ENCODE peak calls at places on chromosomes 1 and 21, in four cellular contexts. U is ovary, P is adrenal gland, B is OCI-LY7. O is an unnamed sample.
A peak's percentile ranks its signal among the peaks of the same experiment; 100 is the strongest.

GRCh38 chr1:29322861-29323585 is 86.7 kb downstream of the PTPRU start:
- DNase-seq in U (no peak), P (no peak), B (no peak), O (no peak)

GRCh38 chr1:15472595-15472994 is 3.3 kb upstream of the CELA2B start:
- DNase-seq in U (no peak), P (no peak), B (no peak), O (no peak)

GRCh38 chr1:185533596-185533995 is 200.6 kb upstream of the HMCN1 start:
- DNase-seq in U (no peak), P (no peak), B (no peak), O (no peak)

GRCh38 chr1:70503358-70503757 is 92.3 kb downstream of the CTH start:
- DNase-seq in U (no peak), P (no peak), B (no peak), O (no peak)

GRCh38 chr1:37315236-37315870 is 159.0 kb upstream of the ZC3H12A start:
- DNase-seq in U (no peak), P (no peak), B (no peak), O (no peak)

GRCh38 chr1:3690282-3691065 is 38.2 kb downstream of the TP73 start:
- DNase-seq in U (no peak), P (no peak), B (no peak), O (no peak)

GRCh38 chr1:100362821-100363466 is 10.6 kb downstream of the CDC14A start:
- DNase-seq in U (no peak), P (no peak), B (no peak), O (no peak)

GRCh38 chr1:12001249-12001917 is 17.9 kb upstream of the MIIP start:
- DNase-seq in U (peak; percentile 62), P (peak; percentile 57), B (peak; percentile 68), O (no peak)

GRCh38 chr1:59434336-59434735 is 137.4 kb downstream of the FGGY start:
- DNase-seq in U (no peak), P (no peak), B (no peak), O (no peak)

GRCh38 chr1:43835141-43836021 is 98.2 kb upstream of the ARTN start:
- DNase-seq in U (no peak), P (peak; percentile 48), B (peak; percentile 57), O (peak; percentile 57)

GRCh38 chr1:185670187-185670627 is 64.0 kb upstream of the HMCN1 start:
- DNase-seq in U (no peak), P (peak; percentile 68), B (no peak), O (no peak)

GRCh38 chr1:54791880-54792522 is 9.1 kb downstream of the TTC22 start:
- DNase-seq in U (no peak), P (no peak), B (peak; percentile 55), O (no peak)

GRCh38 chr21:26686278-26686677 is 113.2 kb upstream of the CYYR1 start:
- DNase-seq in U (no peak), P (peak; percentile 31), B (peak; percentile 83), O (no peak)

GRCh38 chr1:23720256-23720995 is 22.8 kb upstream of the ELOA start:
- DNase-seq in U (no peak), P (no peak), B (peak; percentile 33), O (no peak)

GRCh38 chr1:153667439-153667838 is 3.4 kb downstream of the ILF2 start:
- DNase-seq in U (no peak), P (no peak), B (no peak), O (no peak)

GRCh38 chr1:26321315-26322041 is 3.7 kb downstream of the CD52 start:
- DNase-seq in U (peak; percentile 91), P (peak; percentile 95), B (peak; percentile 91), O (peak; percentile 95)

GRCh38 chr1:42533101-42533863 is 70.2 kb downstream of the CCDC30 start:
- DNase-seq in U (no peak), P (no peak), B (no peak), O (no peak)

GRCh38 chr1:70509996-70510876 is 99.2 kb downstream of the CTH start:
- DNase-seq in U (no peak), P (no peak), B (peak; percentile 76), O (peak; percentile 45)

GRCh38 chr1:15501208-15502032 is 22.6 kb downstream of the CASP9 start:
- DNase-seq in U (peak; percentile 61), P (peak; percentile 81), B (peak; percentile 69), O (peak; percentile 57)

GRCh38 chr1:222240536-222241181 is 307.2 kb downstream of the HHIPL2 start:
- DNase-seq in U (no peak), P (peak; percentile 22), B (no peak), O (no peak)

GRCh38 chr21:42398414-42399030 is 2.7 kb upstream of the TMPRSS3 start:
- DNase-seq in U (no peak), P (no peak), B (no peak), O (peak; percentile 16)

GRCh38 chr1:38360807-38361206 is 314.2 kb upstream of the POU3F1 start:
- DNase-seq in U (no peak), P (no peak), B (peak; percentile 23), O (no peak)

GRCh38 chr1:224736619-224737352 is 120.7 kb downstream of the CNIH3 start:
- DNase-seq in U (no peak), P (no peak), B (no peak), O (no peak)

GRCh38 chr1:19405761-19406481 is 79.4 kb downstream of the CAPZB start:
- DNase-seq in U (no peak), P (no peak), B (no peak), O (no peak)

GRCh38 chr1:245310605-245311531 is 156.1 kb downstream of the KIF26B start:
- DNase-seq in U (no peak), P (peak; percentile 25), B (peak; percentile 4), O (no peak)

GRCh38 chr1:169576241-169576933 is 9.9 kb downstream of the F5 start:
- DNase-seq in U (no peak), P (no peak), B (no peak), O (no peak)

GRCh38 chr1:46512135-46512791 is 22.6 kb downstream of the DMBX1 start:
- DNase-seq in U (no peak), P (no peak), B (no peak), O (no peak)

GRCh38 chr1:218461351-218461750 is 116.2 kb downstream of the TGFB2 start:
- DNase-seq in U (no peak), P (no peak), B (no peak), O (no peak)

DNA sequence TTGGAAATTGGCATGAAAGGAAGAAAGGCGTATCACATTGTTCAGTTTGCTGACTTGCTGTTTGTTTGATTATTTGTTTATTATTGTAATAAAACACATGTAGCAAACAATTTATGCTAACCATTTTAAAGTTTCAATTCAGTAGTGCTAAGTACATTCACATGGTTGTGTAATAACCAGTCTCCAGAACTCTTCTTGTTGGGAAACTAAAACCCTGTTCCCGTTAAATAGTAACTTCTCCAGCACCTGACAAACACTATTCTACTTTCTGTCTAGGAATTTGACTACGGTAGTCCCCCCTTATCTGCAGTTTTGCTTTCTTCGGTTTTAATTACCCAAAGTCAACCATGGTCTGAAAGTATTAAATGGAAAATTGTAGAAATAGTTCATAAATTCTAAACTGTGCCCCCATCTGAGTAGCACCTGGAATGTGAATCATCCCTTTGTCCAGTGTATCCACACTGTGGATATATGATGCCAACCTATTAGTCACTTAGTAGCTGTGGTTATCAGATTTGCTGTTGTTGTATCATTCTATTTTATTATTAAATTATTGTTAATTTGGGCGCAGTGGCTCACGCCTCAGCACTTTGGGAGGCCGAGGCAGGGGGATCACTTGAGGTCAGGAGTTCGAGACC is 5.5 kb downstream of the MORC3 start:
- DNase-seq in U (no peak), P (no peak), B (no peak), O (no peak)
- H3K4me1 ChIP-seq in U (peaks cover 13% of the 10 kb centered on the region), P (peaks cover 53% of the 10 kb centered on the region), B (peaks cover 41% of the 10 kb centered on the region), O (no peaks in the 10 kb centered on the region)

GRCh38 chr1:5755552-5756125 is 236.6 kb downstream of the NPHP4 start:
- DNase-seq in U (no peak), P (no peak), B (no peak), O (no peak)
- H3K9me3 ChIP-seq in U (no peaks in the 10 kb centered on the region), P (no peaks in the 10 kb centered on the region), B (no peaks in the 10 kb centered on the region), O (no peaks in the 10 kb centered on the region)

DNA sequence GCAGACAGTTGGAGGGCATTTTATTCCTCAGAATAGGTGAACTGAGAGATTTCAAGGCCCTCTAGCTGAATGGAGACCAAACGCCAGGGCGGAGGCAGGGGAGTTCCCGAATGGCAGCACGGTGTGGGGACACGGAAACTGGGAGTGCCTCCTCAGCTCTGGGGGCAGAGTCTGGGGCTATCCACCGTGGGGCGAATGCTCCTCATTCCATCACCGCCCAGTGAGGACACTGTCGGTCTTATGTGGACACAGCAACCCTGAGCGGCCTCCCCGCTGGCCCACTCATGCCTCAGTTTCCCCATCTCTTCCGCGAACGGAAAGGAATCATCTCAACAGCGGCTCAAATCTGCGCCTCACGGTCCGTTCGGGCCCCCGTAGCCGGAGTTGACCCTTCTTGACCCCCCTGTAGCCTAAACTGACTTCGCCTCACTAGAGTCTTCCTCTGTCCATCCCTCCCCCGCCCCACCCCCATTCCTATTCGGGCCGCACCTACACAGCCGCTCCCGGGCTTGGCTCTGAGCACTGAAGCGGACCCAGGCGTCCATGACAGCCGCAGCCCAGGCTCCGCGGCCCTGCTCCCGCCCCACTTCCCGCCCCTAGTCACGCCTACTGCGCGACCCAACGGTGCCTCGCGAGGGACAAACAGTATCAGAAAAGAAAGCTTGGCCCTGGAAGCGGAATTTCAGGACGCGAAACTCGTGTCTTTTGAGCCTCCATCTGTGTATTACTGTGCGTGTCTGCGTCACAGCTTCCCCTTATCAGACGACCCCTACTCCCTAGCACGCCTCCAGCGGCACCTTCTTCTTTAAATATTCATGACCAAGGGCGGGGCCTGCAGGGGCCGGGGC is at the start of gene PEX11B:
- DNase-seq in U (peak; percentile 93), P (peak; percentile 91), B (peak; percentile 89), O (peak; percentile 95)
- H3K27ac ChIP-seq in U (peak within 1 kb of the TSS; percentile 64), P (peak within 1 kb of the TSS; percentile 77), B (peak within 1 kb of the TSS; percentile 58), O (peak within 1 kb of the TSS; percentile 7)

GRCh38 chr1:212035123-212035834 is at the start of the genes DTL and INTS7:
- DNase-seq in U (peak; percentile 99), P (peak; percentile 99), B (peak; percentile 100), O (peak; percentile 99)

GRCh38 chr1:212034516-212035122 is 738 bp downstream of the INTS7 start:
- DNase-seq in U (peak; percentile 39), P (no peak), B (no peak), O (no peak)

GRCh38 chr1:212039622-212040021 is 4.1 kb downstream of the DTL start:
- DNase-seq in U (no peak), P (no peak), B (no peak), O (no peak)

GRCh38 chr1:212037900-212038299 is 2.4 kb downstream of the DTL start:
- DNase-seq in U (no peak), P (no peak), B (peak; percentile 19), O (no peak)

GRCh38 chr1:212035835-212036605 is 472 bp downstream of the DTL start:
- DNase-seq in U (no peak), P (no peak), B (peak; percentile 52), O (no peak)
- H3K4me1 ChIP-seq in U (no peaks in the 10 kb centered on the region), P (peaks cover 17% of the 10 kb centered on the region), B (peaks cover 63% of the 10 kb centered on the region), O (no peaks in the 10 kb centered on the region)

GRCh38 chr1:30763654-30764248 is 6.2 kb upstream of the LAPTM5 start:
- DNase-seq in U (peak; percentile 53), P (peak; percentile 72), B (no peak), O (peak; percentile 86)
- H3K9me3 ChIP-seq in U (no peaks in the 10 kb centered on the region), P (no peaks in the 10 kb centered on the region), B (no peaks in the 10 kb centered on the region), O (no peaks in the 10 kb centered on the region)